ENCODE peak calls at places on chromosomes 13 and 19, in five cellular contexts. H, W, B, L and S are unnamed samples.
A peak's percentile ranks its signal among the peaks of the same experiment; 100 is the strongest.

GRCh38 chr13:102128216-102128800 is 273.5 kb downstream of the FGF14 start:
- DNase-seq in H (no peak), W (peak; percentile 16), B (peak; percentile 92), L (no peak), S (peak; percentile 37)

GRCh38 chr13:40103864-40104263 is 448.4 kb downstream of the COG6 start:
- DNase-seq in H (no peak), W (no peak), B (no peak), L (no peak), S (no peak)

GRCh38 chr19:19591133-19591825 is 27.2 kb downstream of the PBX4 start:
- DNase-seq in H (no peak), W (peak; percentile 89), B (peak; percentile 98), L (peak; percentile 88), S (peak; percentile 97)

GRCh38 chr13:110353339-110353977 is 46.4 kb downstream of the COL4A2 start:
- DNase-seq in H (no peak), W (no peak), B (no peak), L (no peak), S (no peak)

GRCh38 chr13:98944336-98944735 is 33.5 kb downstream of the DOCK9 start:
- DNase-seq in H (no peak), W (no peak), B (no peak), L (no peak), S (peak; percentile 18)

GRCh38 chr19:33283578-33283977 is 18.8 kb downstream of the CEBPA start:
- DNase-seq in H (no peak), W (no peak), B (no peak), L (no peak), S (no peak)

GRCh38 chr19:16537111-16537510 is 5.1 kb downstream of the CHERP start:
- DNase-seq in H (no peak), W (no peak), B (no peak), L (no peak), S (no peak)

GRCh38 chr19:3606690-3607289 is at the start of gene TBXA2R:
- DNase-seq in H (peak; percentile 77), W (no peak), B (peak; percentile 50), L (peak; percentile 57), S (peak; percentile 53)

GRCh38 chr19:48637948-48638830 is 1.0 kb upstream of the DBP start:
- DNase-seq in H (peak; percentile 92), W (peak; percentile 96), B (peak; percentile 86), L (peak; percentile 83), S (peak; percentile 98)

DNA sequence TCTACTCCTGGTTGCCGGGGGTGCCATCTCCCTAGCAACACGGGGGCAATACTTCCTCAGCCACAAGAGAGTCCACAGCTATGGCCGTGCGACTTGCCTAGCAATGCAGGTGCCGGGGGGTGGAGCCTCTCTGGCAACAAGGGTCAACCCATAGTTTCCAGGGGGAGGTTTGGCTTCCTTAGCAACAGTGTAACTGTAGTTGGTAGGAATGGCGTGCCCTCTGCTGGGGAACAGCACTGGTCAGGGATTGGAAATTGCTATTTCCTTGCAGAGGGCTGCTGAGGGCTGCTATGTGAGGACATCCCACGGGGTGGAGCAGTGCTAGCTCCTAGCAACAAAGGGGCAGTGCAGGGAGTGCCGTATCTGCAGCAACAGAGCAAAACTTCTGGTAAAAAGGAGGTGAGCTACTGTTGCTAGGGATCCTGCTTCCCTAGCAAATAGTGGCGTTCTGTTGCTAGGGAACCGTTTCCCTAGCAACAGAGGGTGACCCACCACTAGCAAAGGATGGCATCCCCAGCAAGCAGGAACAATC is 7.0 kb upstream of the TMC4 start:
- DNase-seq in H (no peak), W (no peak), B (peak; percentile 46), L (peak; percentile 80), S (no peak)
- TF ChIP-seq CTCF in H (no peak), W (peak; percentile 5), B (peak; percentile 37), L (peak; percentile 80), S (no peak)

DNA sequence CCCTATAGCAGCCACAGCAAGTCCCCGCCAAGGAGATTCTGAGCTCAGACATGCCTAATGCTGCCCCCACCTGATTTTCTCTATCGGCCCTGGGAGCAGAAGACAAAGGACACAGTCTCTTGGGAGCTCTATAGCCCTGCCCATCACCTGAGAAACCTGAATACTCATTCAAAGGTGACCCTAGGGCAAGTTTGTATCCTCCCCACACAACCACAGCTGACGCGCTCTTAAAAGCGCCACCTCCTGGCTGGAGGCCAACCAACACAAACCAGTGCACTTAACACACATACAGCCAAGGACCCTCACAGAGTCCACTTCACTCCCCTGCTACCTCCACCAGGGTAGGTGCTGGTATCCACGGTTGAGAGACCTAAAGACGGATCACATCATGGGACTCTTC is 8.8 kb upstream of the IGFL4 start:
- DNase-seq in H (no peak), W (no peak), B (no peak), L (no peak), S (no peak)
- TF ChIP-seq CTCF in H (no peak), W (no peak), B (no peak), L (peak; percentile 9), S (no peak)

GRCh38 chr13:94327318-94327717 is 152.2 kb downstream of the DCT start:
- DNase-seq in H (no peak), W (no peak), B (no peak), L (no peak), S (no peak)

GRCh38 chr13:94330552-94331071 is 148.9 kb downstream of the DCT start:
- DNase-seq in H (no peak), W (no peak), B (no peak), L (no peak), S (no peak)

GRCh38 chr13:94328336-94329041 is 151.0 kb downstream of the DCT start:
- DNase-seq in H (no peak), W (no peak), B (no peak), L (no peak), S (no peak)

GRCh38 chr13:94329754-94330551 is 149.5 kb downstream of the DCT start:
- DNase-seq in H (no peak), W (peak; percentile 68), B (peak; percentile 86), L (peak; percentile 92), S (peak; percentile 89)

DNA sequence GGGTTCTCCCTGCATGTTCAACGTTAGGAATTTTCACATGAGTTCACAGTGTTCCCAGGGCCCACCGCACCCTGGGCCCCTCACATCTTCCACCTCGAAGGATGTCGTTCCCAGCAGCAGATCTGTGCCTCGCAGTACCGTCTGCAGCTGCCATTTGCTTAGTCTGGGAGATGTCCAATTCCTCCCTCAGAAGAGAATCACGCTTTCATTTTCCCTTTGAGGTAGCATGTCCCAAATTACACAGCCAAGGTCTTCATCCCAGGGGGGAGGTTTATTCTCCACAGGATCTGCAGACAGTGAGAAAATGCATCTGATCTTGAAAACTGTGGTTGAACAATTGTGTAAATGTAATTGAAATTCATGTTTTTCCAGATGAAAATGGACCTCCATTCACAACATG is 150.2 kb downstream of the DCT start:
- DNase-seq in H (peak; percentile 20), W (no peak), B (no peak), L (peak; percentile 74), S (no peak)
- TF ChIP-seq CTCF in H (no peak), W (no peak), B (no peak), L (no peak), S (no peak)

DNA sequence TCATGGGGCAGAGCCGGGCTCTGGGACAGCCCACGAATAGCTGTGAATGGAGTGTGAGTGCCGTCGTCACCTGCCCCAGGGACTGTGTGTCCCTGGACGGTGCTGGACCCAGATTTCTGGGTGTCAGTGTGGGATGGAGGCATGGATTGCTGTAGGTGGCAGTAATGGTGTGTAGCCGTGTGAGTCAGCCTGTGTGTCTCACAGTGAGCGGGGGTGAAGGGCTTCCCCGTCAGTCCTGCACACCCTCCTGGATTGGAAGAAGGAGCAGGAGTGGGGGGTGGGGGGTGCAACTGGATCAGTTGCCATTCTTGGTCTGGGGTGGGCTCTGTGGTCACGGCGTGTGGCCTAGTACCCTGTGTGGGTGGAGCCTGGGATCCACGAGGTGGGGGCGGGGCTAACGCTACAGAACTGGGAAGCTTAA is 6.5 kb upstream of the LTBP4 start:
- DNase-seq in H (no peak), W (no peak), B (peak; percentile 51), L (peak; percentile 44), S (no peak)
- TF ChIP-seq CTCF in H (no peak), W (no peak), B (no peak), L (peak; percentile 43), S (peak; percentile 24)

GRCh38 chr19:45801603-45802175 is 9.0 kb upstream of the DMWD start:
- DNase-seq in H (no peak), W (no peak), B (no peak), L (no peak), S (no peak)

GRCh38 chr19:45798995-45799517 is 6.4 kb upstream of the DMWD start:
- DNase-seq in H (peak; percentile 60), W (peak; percentile 57), B (peak; percentile 68), L (peak; percentile 72), S (peak; percentile 90)

GRCh38 chr19:45804140-45804958 is 10.8 kb downstream of the RSPH6A start:
- DNase-seq in H (no peak), W (no peak), B (no peak), L (no peak), S (no peak)

GRCh38 chr19:45804959-45805230 is 10.2 kb downstream of the RSPH6A start:
- DNase-seq in H (no peak), W (no peak), B (no peak), L (no peak), S (no peak)

GRCh38 chr19:45800009-45800553 is 7.4 kb upstream of the DMWD start:
- DNase-seq in H (no peak), W (no peak), B (no peak), L (peak; percentile 31), S (peak; percentile 40)
- TF ChIP-seq CTCF in H (no peak), W (no peak), B (no peak), L (no peak), S (no peak)

DNA sequence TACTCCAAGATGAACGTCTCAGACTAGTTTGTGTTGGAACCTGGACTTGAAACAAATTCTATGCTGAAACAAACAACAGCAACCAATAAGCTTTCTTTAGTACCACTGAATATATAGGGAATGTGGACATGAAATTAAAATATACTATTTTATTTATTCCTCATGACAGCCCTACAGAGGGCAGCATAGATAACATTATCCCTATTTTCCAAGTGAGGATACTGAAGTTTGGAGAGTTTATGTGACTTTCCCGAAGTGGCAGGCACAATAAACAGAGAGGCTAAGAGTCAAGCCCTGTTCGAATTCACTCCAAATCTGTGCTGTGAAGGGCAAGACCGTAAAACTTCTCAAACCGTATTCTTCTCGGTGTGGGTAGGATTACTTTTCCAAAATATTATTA is 509.9 kb upstream of the GPC6 start:
- DNase-seq in H (no peak), W (no peak), B (peak; percentile 1), L (peak; percentile 1), S (peak; percentile 16)
- TF ChIP-seq CTCF in H (no peak), W (peak; percentile 22), B (peak; percentile 26), L (peak; percentile 39), S (peak; percentile 49)